ENCODE peak calls at places on chromosomes 3 and 15, in seven cellular contexts. C, F, U, S, Z, A and Y are unnamed samples. For H3K4me1 and H3K36me3, the result is how much of the 10 kb centered on the place peaks cover.

GRCh38 chr3:138173769-138174420 is 826 bp downstream of the DBR1 start:
- DNase-seq in C (no peak), F (no peak), U (no peak), S (no peak), Z (no peak), A (no peak), Y (no peak)

GRCh38 chr3:190848891-190849290 is 13.6 kb downstream of the GMNC start:
- DNase-seq in C (no peak), F (no peak), U (no peak), S (peak), Z (no peak), A (no peak), Y (no peak)

GRCh38 chr3:99240700-99241099 is 339.2 kb upstream of the DCBLD2 start:
- DNase-seq in C (no peak), F (no peak), U (peak), S (peak), Z (no peak), A (no peak), Y (no peak)

GRCh38 chr3:25426408-25426807 is 1.7 kb upstream of the RARB start:
- DNase-seq in C (peak), F (no peak), U (peak), S (peak), Z (no peak), A (no peak), Y (no peak)

GRCh38 chr3:61353353-61353752 is 102.1 kb upstream of the FHIT start:
- DNase-seq in C (no peak), F (no peak), U (no peak), S (no peak), Z (no peak), A (no peak), Y (no peak)

GRCh38 chr3:108972482-108972881 is 18.8 kb upstream of the GUCA1C start:
- DNase-seq in C (no peak), F (peak), U (no peak), S (no peak), Z (no peak), A (no peak), Y (no peak)

GRCh38 chr3:123244128-123244527 is 42.4 kb downstream of the SEC22A start:
- DNase-seq in C (peak), F (peak), U (no peak), S (no peak), Z (no peak), A (no peak), Y (no peak)

GRCh38 chr3:139460096-139460495 is 16.2 kb downstream of the RBP2 start:
- DNase-seq in C (no peak), F (no peak), U (no peak), S (no peak), Z (no peak), A (no peak), Y (no peak)

GRCh38 chr15:63051701-63052066 is 9.1 kb downstream of the TPM1 start:
- DNase-seq in C (no peak), F (no peak), U (no peak), S (no peak), Z (no peak), A (no peak), Y (no peak)

GRCh38 chr15:63052961-63053698 is 10.6 kb downstream of the TPM1 start:
- DNase-seq in C (peak), F (peak), U (peak), S (no peak), Z (no peak), A (no peak), Y (peak)

GRCh38 chr15:63054281-63054683 is 11.7 kb downstream of the TPM1 start:
- DNase-seq in C (no peak), F (no peak), U (no peak), S (no peak), Z (no peak), A (no peak), Y (no peak)

GRCh38 chr15:63050737-63051700 is 8.5 kb downstream of the TPM1 start:
- DNase-seq in C (no peak), F (no peak), U (no peak), S (peak), Z (no peak), A (no peak), Y (no peak)

GRCh38 chr15:63052128-63052826 is 9.7 kb downstream of the TPM1 start:
- DNase-seq in C (no peak), F (no peak), U (no peak), S (no peak), Z (no peak), A (no peak), Y (no peak)
- H3K4me1 ChIP-seq in C (half or more), F (under half), U (under half), S (half or more), Z (half or more), A (under half), Y (under half)

DNA sequence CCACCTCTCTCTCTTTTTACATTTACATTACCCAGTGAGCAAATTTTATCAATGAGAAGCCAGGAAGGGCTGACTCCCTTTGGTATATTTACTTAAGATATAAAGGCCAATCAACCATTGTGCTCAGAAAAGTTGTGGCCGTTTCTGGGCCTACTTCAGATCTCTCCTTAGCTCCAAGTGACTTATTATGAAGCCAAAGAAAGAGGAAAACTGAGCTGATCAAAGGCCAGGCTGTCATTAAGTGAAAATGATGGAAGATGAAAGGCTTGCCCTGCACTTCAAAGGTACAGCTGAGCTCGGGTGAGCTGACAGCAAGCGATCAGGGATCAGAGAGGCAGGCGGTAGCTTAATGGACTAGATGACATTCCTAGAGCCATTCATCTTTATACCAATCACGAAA is 24.8 kb downstream of the VGLL4 start:
- DNase-seq in C (no peak), F (no peak), U (no peak), S (no peak), Z (no peak), A (no peak), Y (no peak)
- H3K4me3 ChIP-seq in C (no peak), F (no peak), U (no peak), S (no peak), Z (no peak), A (no peak), Y (no peak)

GRCh38 chr15:78550815-78551214 is 10.6 kb downstream of the PSMA4 start:
- DNase-seq in C (no peak), F (no peak), U (no peak), S (no peak), Z (no peak), A (no peak), Y (no peak)

GRCh38 chr15:78551902-78552301 is 11.7 kb downstream of the PSMA4 start:
- DNase-seq in C (no peak), F (no peak), U (no peak), S (no peak), Z (no peak), A (no peak), Y (no peak)

GRCh38 chr15:78552597-78552996 is 12.4 kb downstream of the PSMA4 start:
- DNase-seq in C (no peak), F (no peak), U (no peak), S (no peak), Z (no peak), A (no peak), Y (no peak)

DNA sequence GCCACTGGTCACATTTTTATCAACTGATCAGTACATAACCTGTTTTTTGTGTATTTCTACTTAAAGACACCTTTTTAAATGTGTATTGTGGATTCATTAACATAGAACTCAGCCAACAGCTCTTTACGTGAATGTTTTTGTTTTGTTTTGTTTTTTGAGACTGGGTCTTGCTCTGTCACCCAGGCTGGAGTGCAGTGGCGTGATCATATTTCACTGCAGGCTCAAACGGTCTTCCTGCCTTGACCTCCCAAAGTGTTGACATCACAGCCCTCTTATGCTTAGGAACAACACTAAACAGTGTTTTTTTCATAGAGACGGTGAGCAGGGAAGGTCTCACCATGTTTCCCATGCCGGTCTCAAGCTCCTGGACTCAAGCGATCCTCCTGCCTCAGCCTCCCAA is 9.9 kb downstream of the PSMA4 start:
- DNase-seq in C (no peak), F (no peak), U (no peak), S (no peak), Z (no peak), A (no peak), Y (no peak)
- H3K36me3 ChIP-seq in C (half or more), F (under half), U (under half), S (under half), Z (half or more), A (under half), Y (half or more)

GRCh38 chr3:8914491-8914890 is 48.8 kb downstream of the RAD18 start:
- DNase-seq in C (no peak), F (no peak), U (no peak), S (no peak), Z (no peak), A (no peak), Y (no peak)
- H3K4me1 ChIP-seq in C (under half), F (under half), U (under half), S (under half), Z (under half), A (under half), Y (under half)

GRCh38 chr3:72601049-72601448 is 247.2 kb downstream of the SHQ1 start:
- DNase-seq in C (no peak), F (no peak), U (peak), S (no peak), Z (no peak), A (no peak), Y (no peak)

GRCh38 chr3:72601983-72602382 is 246.3 kb downstream of the SHQ1 start:
- DNase-seq in C (no peak), F (peak), U (no peak), S (no peak), Z (no peak), A (no peak), Y (no peak)

GRCh38 chr3:72604287-72604686 is 244.0 kb downstream of the SHQ1 start:
- DNase-seq in C (no peak), F (no peak), U (no peak), S (no peak), Z (no peak), A (no peak), Y (no peak)

GRCh38 chr3:72606005-72606800 is 242.0 kb downstream of the SHQ1 start:
- DNase-seq in C (no peak), F (peak), U (no peak), S (no peak), Z (no peak), A (no peak), Y (no peak)
- H3K4me3 ChIP-seq in C (no peak), F (no peak), U (no peak), S (no peak), Z (no peak), A (no peak), Y (no peak)

GRCh38 chr15:39942101-39942752 is 8.3 kb downstream of the EIF2AK4 start:
- DNase-seq in C (no peak), F (no peak), U (no peak), S (peak), Z (no peak), A (no peak), Y (no peak)
- H3K36me3 ChIP-seq in C (under half), F (under half), U (under half), S (half or more), Z (half or more), A (under half), Y (under half)

GRCh38 chr15:32905481-32905880 is 187.7 kb downstream of the GREM1 start:
- DNase-seq in C (no peak), F (no peak), U (no peak), S (no peak), Z (no peak), A (no peak), Y (no peak)

GRCh38 chr15:32908921-32909320 is 191.1 kb downstream of the GREM1 start:
- DNase-seq in C (no peak), F (no peak), U (no peak), S (no peak), Z (no peak), A (no peak), Y (no peak)

GRCh38 chr15:32909431-32909830 is 191.6 kb downstream of the GREM1 start:
- DNase-seq in C (no peak), F (no peak), U (no peak), S (peak), Z (no peak), A (no peak), Y (no peak)

GRCh38 chr15:32910839-32911238 is 193.0 kb downstream of the GREM1 start:
- DNase-seq in C (no peak), F (no peak), U (no peak), S (no peak), Z (no peak), A (no peak), Y (no peak)

DNA sequence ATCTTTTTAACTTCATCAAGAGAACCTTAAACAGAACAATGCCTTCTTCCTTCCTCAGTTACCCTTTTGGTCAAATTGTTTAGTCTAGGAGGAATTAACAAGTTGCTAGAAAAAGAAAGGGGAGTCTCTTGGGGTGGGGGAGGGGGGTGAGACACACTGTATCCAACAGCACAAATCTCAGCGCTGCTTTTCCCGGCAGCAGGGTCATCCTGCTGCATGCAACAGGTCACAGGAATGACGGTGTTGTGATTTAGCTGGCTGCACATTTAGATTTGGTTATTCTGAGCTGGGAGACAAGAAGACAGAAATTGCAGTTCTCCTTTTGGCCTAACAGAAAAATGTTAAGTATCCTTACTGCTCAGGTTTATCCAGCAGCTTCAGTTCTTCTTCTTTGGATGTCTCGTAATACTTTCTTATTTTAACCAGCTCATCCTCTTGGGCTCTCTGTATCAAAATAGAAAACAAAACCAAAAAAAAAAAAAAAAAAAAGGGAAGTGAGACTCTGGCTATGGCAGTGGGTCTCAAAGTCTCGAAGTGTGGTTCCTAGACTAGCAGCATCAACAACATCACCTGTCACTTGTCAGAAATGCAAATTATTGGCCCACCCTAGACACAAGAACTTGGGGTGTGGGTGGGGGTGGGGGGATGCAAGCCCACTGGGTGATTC is 190.5 kb downstream of the GREM1 start:
- DNase-seq in C (no peak), F (no peak), U (no peak), S (peak), Z (no peak), A (peak), Y (no peak)
- H3K4me1 ChIP-seq in C (under half), F (under half), U (under half), S (under half), Z (under half), A (under half), Y (under half)

GRCh38 chr3:194871143-194871863 is 185.6 kb downstream of the FAM43A start:
- DNase-seq in C (peak), F (peak), U (peak), S (peak), Z (peak), A (no peak), Y (peak)

GRCh38 chr3:194872669-194872977 is 186.9 kb downstream of the FAM43A start:
- DNase-seq in C (no peak), F (no peak), U (peak), S (peak), Z (no peak), A (no peak), Y (no peak)

GRCh38 chr3:194874206-194874605 is 188.5 kb downstream of the FAM43A start:
- DNase-seq in C (no peak), F (no peak), U (no peak), S (no peak), Z (no peak), A (no peak), Y (no peak)

GRCh38 chr3:194870394-194871110 is 184.9 kb downstream of the FAM43A start:
- DNase-seq in C (peak), F (no peak), U (no peak), S (peak), Z (no peak), A (no peak), Y (no peak)

DNA sequence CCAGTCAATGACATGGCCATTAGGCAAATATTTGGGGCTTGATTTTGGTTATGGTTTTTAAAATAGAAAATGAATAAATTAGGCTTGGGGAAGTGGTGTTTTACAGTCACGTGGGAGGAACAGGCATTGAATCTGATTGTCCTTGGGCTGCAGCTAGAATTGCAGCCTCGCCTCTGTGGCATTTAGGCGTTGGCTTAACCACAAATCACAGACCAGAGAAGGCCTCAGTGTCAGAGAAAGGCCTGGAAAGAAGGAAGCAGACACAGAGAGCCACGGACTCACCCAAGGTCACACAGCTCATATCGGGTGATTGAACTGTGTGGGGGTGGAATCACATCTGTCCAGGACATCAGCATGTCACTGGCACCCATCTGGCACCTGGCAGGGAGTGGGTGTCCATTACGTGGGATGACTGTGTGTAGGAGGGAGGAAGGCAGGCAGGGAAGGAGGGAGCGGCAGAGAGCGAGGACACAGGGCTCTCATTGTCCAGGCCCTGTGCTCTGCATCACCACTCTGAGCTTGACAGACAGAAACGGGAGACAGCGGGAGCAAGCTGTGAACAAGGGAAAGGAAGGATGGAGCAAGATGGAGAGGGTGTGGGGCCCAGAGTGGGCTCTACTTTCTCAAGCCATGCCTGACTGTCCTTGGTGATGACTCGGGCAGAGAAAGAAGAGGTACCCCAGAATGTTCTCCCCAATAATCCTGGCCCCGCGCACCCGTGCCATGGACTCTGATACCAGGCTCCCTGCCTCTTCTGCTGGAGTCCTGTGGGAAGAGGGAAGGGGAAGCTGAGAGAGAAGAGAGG is 186.4 kb downstream of the FAM43A start:
- DNase-seq in C (no peak), F (no peak), U (no peak), S (peak), Z (no peak), A (no peak), Y (no peak)
- H3K4me3 ChIP-seq in C (no peak), F (no peak), U (no peak), S (no peak), Z (peak), A (no peak), Y (no peak)

GRCh38 chr15:63063164-63063756 is 20.7 kb downstream of the TPM1 start:
- DNase-seq in C (no peak), F (no peak), U (no peak), S (peak), Z (no peak), A (no peak), Y (no peak)

GRCh38 chr15:63060699-63061098 is 18.2 kb downstream of the TPM1 start:
- DNase-seq in C (no peak), F (no peak), U (no peak), S (no peak), Z (no peak), A (no peak), Y (no peak)

GRCh38 chr15:63063877-63064409 is 21.4 kb downstream of the TPM1 start:
- DNase-seq in C (no peak), F (no peak), U (no peak), S (no peak), Z (no peak), A (no peak), Y (no peak)

GRCh38 chr15:63059573-63060216 is 17.1 kb downstream of the TPM1 start:
- DNase-seq in C (no peak), F (no peak), U (no peak), S (no peak), Z (no peak), A (no peak), Y (no peak)

GRCh38 chr15:63061971-63062370 is 19.4 kb downstream of the TPM1 start:
- DNase-seq in C (no peak), F (no peak), U (no peak), S (no peak), Z (no peak), A (no peak), Y (no peak)
- H3K36me3 ChIP-seq in C (half or more), F (under half), U (half or more), S (half or more), Z (half or more), A (under half), Y (half or more)

GRCh38 chr3:127751163-127751621 is 71.1 kb downstream of the MGLL start:
- DNase-seq in C (no peak), F (no peak), U (no peak), S (no peak), Z (no peak), A (no peak), Y (no peak)
- H3K4me1 ChIP-seq in C (under half), F (under half), U (under half), S (half or more), Z (under half), A (half or more), Y (under half)